ENCODE peak calls at places on chromosomes 12 and 14, in six cellular contexts. E is fibroblast of lung; C is neural progenitor cell; W is naive thymus-derived CD4-positive, alpha-beta T cell; K is dorsolateral prefrontal cortex; S is stomach. F is an unnamed sample.

GRCh38 chr12:25276199-25276937 is 25.6 kb upstream of the KRAS start:
- DNase-seq in S (peak), C (no peak), W (no peak), K (no peak), E (peak), F (no peak)

GRCh38 chr14:68137704-68138619 is 318.4 kb downstream of the RAD51B start:
- DNase-seq in E (peak), K (peak), S (peak), W (no peak), C (peak), F (no peak)

GRCh38 chr14:30607156-30607780 is 14.9 kb upstream of the SCFD1 start:
- DNase-seq in E (peak), K (no peak), W (no peak), S (no peak), C (no peak), F (no peak)

GRCh38 chr12:113325938-113326337 is 9.0 kb downstream of the SLC8B1 start:
- DNase-seq in C (no peak), W (no peak), K (no peak), S (no peak), E (peak), F (no peak)

GRCh38 chr12:17666641-17667324 is 423.2 kb downstream of the RERGL start:
- DNase-seq in S (no peak), E (no peak), W (no peak), C (no peak), K (no peak), F (no peak)

GRCh38 chr12:50925342-50925651 is 27.0 kb upstream of the HIGD1C start:
- DNase-seq in C (no peak), E (no peak), W (no peak), S (no peak), K (no peak), F (no peak)

GRCh38 chr14:68966872-68967301 is 12.2 kb downstream of the ACTN1 start:
- DNase-seq in W (no peak), K (no peak), E (no peak), C (no peak), S (no peak), F (no peak)

GRCh38 chr12:1796515-1797010 is 23.8 kb upstream of the LRTM2 start:
- DNase-seq in K (no peak), S (peak), W (peak), C (no peak), E (no peak), F (peak)

GRCh38 chr14:50947446-50947845 is 3.2 kb upstream of the PYGL start:
- DNase-seq in C (no peak), K (no peak), S (no peak), E (peak), W (no peak), F (no peak)

GRCh38 chr14:75452324-75452723 is 24.5 kb downstream of the JDP2 start:
- DNase-seq in S (no peak), K (no peak), E (no peak), C (no peak), W (no peak), F (no peak)

GRCh38 chr12:32440120-32440865 is 40.9 kb downstream of the FGD4 start:
- DNase-seq in C (no peak), S (peak), K (no peak), E (no peak), W (no peak), F (no peak)

GRCh38 chr14:21454843-21455550 is 926 bp downstream of the CHD8 start:
- DNase-seq in E (no peak), W (peak), S (no peak), K (no peak), C (no peak), F (no peak)

GRCh38 chr12:49014547-49014946 is 4.0 kb downstream of the PRKAG1 start:
- DNase-seq in K (no peak), W (no peak), E (peak), S (no peak), C (no peak), F (no peak)

GRCh38 chr14:75223664-75224154 is 47.3 kb upstream of the TMED10 start:
- DNase-seq in K (peak), W (no peak), S (no peak), C (peak), E (peak), F (no peak)

GRCh38 chr14:77574446-77575125 is 41.9 kb downstream of the SPTLC2 start:
- DNase-seq in C (no peak), K (no peak), W (no peak), S (no peak), E (peak), F (no peak)

GRCh38 chr14:50943943-50944646 is at the start of gene PYGL:
- DNase-seq in K (peak), E (peak), C (peak), S (peak), W (no peak), F (no peak)

GRCh38 chr12:6607751-6608591 is 792 bp upstream of the CHD4 start:
- DNase-seq in C (peak), W (peak), S (peak), E (peak), K (no peak), F (peak)

GRCh38 chr14:88323520-88324199 is 591 bp upstream of the KCNK10 start:
- DNase-seq in W (no peak), C (peak), E (peak), K (peak), S (no peak), F (no peak)

GRCh38 chr12:106303202-106303820 is 778 bp downstream of the TCP11L2 start:
- DNase-seq in K (peak), W (peak), S (peak), E (peak), C (peak), F (peak)

GRCh38 chr12:74043343-74043742 is 494.3 kb upstream of the ATXN7L3B start:
- DNase-seq in W (no peak), E (peak), K (no peak), S (no peak), C (no peak), F (no peak)

GRCh38 chr14:54001189-54001878 is 44.7 kb upstream of the BMP4 start:
- DNase-seq in C (peak), W (no peak), S (no peak), E (peak), K (no peak), F (no peak)

DNA sequence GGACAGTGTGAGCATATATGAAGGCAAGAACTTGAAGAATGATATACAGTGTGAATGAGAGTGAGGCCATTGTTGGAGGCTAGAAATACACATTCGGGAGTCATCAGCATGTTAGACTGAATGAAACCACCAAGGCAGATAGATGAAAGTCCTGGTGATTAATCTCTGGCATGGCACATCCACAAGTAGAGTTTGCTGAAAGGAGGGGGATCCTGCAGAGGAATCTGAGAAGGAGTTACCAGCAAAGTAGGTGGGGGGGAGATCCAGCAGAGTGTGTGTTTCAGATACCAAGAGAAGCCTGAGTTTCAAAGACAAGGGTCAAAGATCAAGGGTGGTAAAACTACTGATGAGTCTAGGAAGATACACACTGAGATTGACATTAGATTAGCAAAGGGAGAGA is 426.7 kb upstream of the DCN start:
- DNase-seq in K (no peak), W (no peak), E (no peak), S (no peak), C (no peak), F (no peak)
- H3K27ac ChIP-seq in K (no peak), W (no peak), E (no peak), S (no peak), C (no peak), F (no peak)

GRCh38 chr12:121782616-121782966 is 10.9 kb downstream of the RHOF start:
- DNase-seq in S (no peak), E (no peak), W (no peak), K (no peak), C (peak), F (no peak)
- H3K27ac ChIP-seq in S (peak), E (peak), W (peak), K (no peak), C (no peak), F (peak)

DNA sequence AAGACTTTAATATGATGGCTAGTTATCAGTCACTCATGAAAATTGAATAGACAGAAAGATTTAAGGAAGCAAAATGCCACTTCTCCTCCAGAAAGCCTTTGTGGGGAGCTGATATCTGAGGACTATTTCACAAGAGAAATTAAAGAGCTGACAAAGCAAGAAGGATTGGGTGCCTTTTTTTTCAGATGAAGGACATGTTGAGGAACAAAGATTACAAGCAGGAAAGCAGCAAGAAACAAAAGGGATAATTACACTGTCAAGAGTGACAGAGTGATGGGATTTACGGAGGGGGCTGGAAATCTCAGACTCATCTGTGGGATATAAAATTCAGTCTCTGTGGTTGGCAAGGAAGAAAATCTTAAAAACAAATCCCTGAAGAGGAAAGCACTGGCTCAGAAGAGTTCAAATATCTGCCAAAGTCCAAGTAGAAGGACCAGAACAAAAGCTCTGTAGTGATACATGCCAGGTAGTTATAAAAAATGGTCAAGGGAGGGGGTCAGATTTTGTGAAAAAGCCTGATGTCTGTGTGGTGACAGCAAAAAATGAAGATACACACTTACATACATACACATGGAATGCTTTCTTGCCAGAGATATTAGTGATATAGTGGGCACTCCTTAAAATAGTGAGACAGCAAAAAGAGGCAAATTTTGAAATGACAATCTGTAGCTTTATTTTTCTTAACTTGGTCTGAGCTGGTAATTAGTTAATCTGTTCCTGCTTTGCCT is 63.0 kb downstream of the EPS8 start:
- DNase-seq in S (no peak), K (no peak), E (no peak), C (no peak), W (no peak), F (no peak)
- H3K27ac ChIP-seq in S (no peak), K (peak), E (no peak), C (no peak), W (no peak), F (no peak)

DNA sequence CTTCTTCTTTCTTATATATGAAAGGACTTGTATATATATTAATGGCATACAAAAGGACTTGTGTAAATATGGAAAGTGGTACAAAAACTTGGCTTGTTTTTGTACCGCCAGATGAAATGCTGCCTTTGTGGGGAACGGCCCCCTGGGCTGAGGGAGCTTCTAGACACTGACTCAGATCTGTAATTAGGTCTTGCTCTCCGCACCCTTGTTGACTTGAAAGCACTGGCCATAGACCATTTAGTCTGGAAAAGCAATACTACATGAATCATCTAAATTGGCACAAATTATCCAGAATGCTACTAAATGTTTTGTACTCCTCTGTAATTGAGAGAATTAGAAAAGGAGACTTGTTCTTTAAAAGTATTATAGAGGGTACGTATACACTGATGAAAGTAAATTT is 399.9 kb upstream of the RGS6 start:
- DNase-seq in W (no peak), C (peak), S (no peak), E (peak), K (no peak), F (no peak)
- H3K27ac ChIP-seq in W (no peak), C (no peak), S (no peak), E (no peak), K (no peak), F (no peak)